ENCODE peak calls at places on chromosome 10, in five cellular contexts. T, C, U, J and E are unnamed samples.

GRCh38 chr10:70634011-70634410 is 31.5 kb upstream of the PRF1 start:
- DNase-seq in T (no peak), C (no peak), U (no peak), J (no peak), E (no peak)

GRCh38 chr10:97771055-97771811 is 566 bp downstream of the SFRP5 start:
- DNase-seq in T (no peak), C (peak; percentile 14), U (no peak), J (no peak), E (no peak)

GRCh38 chr10:70923696-70924095 is 35.3 kb upstream of the PCBD1 start:
- DNase-seq in T (no peak), C (no peak), U (no peak), J (no peak), E (no peak)

GRCh38 chr10:24331457-24331856 is 122.5 kb downstream of the KIAA1217 start:
- DNase-seq in T (peak; percentile 72), C (no peak), U (no peak), J (peak; percentile 64), E (no peak)

GRCh38 chr10:127123626-127124025 is 72.8 kb downstream of the INSYN2A start:
- DNase-seq in T (no peak), C (no peak), U (no peak), J (no peak), E (no peak)

GRCh38 chr10:87678302-87678701 is 18.6 kb downstream of the PAPSS2 start:
- DNase-seq in T (no peak), C (no peak), U (no peak), J (no peak), E (no peak)

GRCh38 chr10:23069019-23069665 is 26.2 kb upstream of the MSRB2 start:
- DNase-seq in T (no peak), C (no peak), U (no peak), J (no peak), E (no peak)

GRCh38 chr10:77086081-77086480 is 551.5 kb downstream of the KCNMA1 start:
- DNase-seq in T (no peak), C (no peak), U (no peak), J (no peak), E (no peak)

GRCh38 chr10:19920075-19920726 is 104.0 kb downstream of the PLXDC2 start:
- DNase-seq in T (no peak), C (no peak), U (no peak), J (no peak), E (no peak)

GRCh38 chr10:89373916-89374711 is 3.7 kb upstream of the IFIT1B start:
- DNase-seq in T (peak; percentile 81), C (no peak), U (peak; percentile 77), J (peak; percentile 85), E (no peak)

GRCh38 chr10:42989481-42989921 is 87.4 kb upstream of the RET start:
- DNase-seq in T (no peak), C (no peak), U (peak; percentile 27), J (no peak), E (peak; percentile 77)

GRCh38 chr10:93261961-93262610 is 188.4 kb downstream of the CYP26A1 start:
- DNase-seq in T (no peak), C (no peak), U (no peak), J (no peak), E (no peak)

GRCh38 chr10:84762754-84763394 is 434.5 kb downstream of the CCSER2 start:
- DNase-seq in T (no peak), C (no peak), U (no peak), J (no peak), E (no peak)

GRCh38 chr10:43228783-43229207 is 38.1 kb downstream of the RASGEF1A start:
- DNase-seq in T (peak; percentile 7), C (no peak), U (peak; percentile 53), J (no peak), E (peak; percentile 67)

GRCh38 chr10:69124558-69125121 is 662 bp downstream of the VPS26A start:
- DNase-seq in T (peak; percentile 72), C (peak; percentile 12), U (peak; percentile 60), J (peak; percentile 67), E (no peak)

GRCh38 chr10:69125554-69125953 is 1.6 kb downstream of the VPS26A start:
- DNase-seq in T (no peak), C (no peak), U (no peak), J (no peak), E (no peak)

GRCh38 chr10:69119896-69120295 is 4.1 kb upstream of the VPS26A start:
- DNase-seq in T (no peak), C (no peak), U (no peak), J (no peak), E (no peak)

GRCh38 chr10:69123747-69124557 is at the start of gene VPS26A:
- DNase-seq in T (peak; percentile 99), C (peak; percentile 98), U (peak; percentile 100), J (peak; percentile 99), E (peak; percentile 99)

DNA sequence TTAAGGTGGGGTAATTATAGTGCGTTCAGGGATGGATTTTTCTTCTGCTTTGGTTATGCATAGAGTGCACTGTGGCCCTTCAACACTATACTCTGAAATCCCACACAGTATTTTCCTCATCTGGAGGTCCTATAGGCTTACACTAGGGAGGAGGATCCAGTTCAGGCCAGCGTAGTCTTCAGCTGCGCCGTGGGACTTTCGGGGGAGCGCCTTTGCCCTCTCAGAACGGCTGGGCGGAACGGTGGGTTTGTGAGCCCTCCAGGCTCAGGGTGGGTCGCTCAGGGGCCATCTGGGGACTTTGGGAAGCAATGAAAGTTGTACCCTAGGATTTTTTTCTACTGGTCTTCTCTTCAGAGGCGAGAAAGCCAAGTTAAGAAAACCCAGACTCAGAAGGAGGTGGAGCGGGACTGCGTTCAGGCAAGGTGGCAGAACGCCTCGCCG is 652 bp upstream of the VPS26A start:
- DNase-seq in T (peak; percentile 65), C (no peak), U (peak; percentile 70), J (no peak), E (no peak)
- TF ChIP-seq CTCF in T (no peak), C (no peak), U (no peak), J (no peak), E (peak; percentile 75)

GRCh38 chr10:44427479-44427878 is 42.6 kb upstream of the CXCL12 start:
- DNase-seq in T (no peak), C (no peak), U (no peak), J (no peak), E (no peak)
- TF ChIP-seq CTCF in T (no peak), C (no peak), U (no peak), J (no peak), E (no peak)

DNA sequence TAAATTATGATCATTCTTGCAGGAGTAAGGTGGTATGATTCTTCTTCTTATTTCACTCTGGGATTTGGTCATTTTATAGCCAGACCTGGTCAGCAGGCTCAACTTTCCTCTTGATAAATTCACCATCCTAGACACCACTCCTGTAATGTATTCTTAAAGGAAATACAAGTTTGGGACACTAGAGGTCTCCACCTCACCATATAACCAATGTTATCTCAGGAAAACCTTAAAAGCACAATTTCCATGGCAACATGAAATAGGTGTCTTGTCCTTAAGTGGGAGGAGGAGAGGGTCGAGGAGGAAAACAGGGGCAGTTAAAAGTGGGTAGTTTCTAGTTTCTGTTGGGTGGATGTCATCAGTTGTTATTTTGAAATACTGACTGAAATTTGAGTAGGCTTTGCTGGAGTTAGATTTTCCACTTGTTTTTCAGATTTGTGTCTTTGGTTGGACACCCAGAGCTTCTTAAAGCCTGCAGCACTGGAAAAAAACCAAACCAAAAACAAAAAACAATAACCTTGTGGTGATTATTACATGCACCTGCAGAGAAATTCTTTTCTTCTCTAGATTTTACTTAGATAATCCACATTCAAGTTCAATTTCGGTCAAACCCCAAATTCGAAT is 163.1 kb downstream of the PRKCQ start:
- DNase-seq in T (no peak), C (peak; percentile 8), U (no peak), J (no peak), E (no peak)
- TF ChIP-seq CTCF in T (peak; percentile 60), C (peak; percentile 85), U (peak; percentile 70), J (peak; percentile 53), E (peak; percentile 90)

DNA sequence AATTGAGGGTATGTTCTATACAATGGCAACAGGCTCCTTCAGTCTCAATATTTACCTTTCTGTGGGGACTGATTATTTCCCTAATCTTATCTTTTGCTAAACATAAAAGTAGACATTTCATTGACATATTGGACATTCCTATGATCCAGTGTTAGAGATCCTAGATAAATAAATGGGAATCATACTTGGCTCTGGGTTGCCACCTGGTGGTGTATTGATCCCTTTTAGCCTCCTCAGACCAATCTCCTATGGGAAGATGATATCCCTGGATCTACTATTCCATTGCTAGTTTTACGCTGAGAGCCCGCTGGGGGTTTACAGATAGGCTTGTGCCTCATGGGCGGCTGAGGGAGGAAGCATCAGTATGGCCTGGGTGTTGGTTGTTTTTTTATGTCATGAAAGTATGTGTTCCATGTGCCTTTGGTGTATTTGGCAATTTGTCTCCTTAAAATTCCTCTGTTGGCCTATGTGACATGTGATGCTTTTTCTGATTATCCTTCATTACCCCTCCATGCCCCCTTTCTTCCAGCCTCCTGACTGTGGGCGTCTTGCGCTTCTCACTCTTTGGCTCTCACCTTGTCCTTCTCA is 18.8 kb downstream of the CELF2 start:
- DNase-seq in T (peak; percentile 67), C (peak; percentile 36), U (no peak), J (no peak), E (no peak)
- TF ChIP-seq CTCF in T (peak; percentile 66), C (peak; percentile 75), U (peak; percentile 56), J (peak; percentile 24), E (peak; percentile 86)

GRCh38 chr10:132397671-132398565 is 918 bp downstream of the PWWP2B start:
- DNase-seq in T (peak; percentile 67), C (no peak), U (peak; percentile 81), J (peak; percentile 52), E (no peak)

GRCh38 chr10:132397036-132397541 is at the start of gene PWWP2B:
- DNase-seq in T (peak; percentile 72), C (no peak), U (peak; percentile 68), J (no peak), E (no peak)

GRCh38 chr10:132394936-132395703 is 1.9 kb upstream of the PWWP2B start:
- DNase-seq in T (no peak), C (no peak), U (peak; percentile 40), J (peak; percentile 29), E (no peak)

GRCh38 chr10:132395704-132396494 is 1.1 kb upstream of the PWWP2B start:
- DNase-seq in T (peak; percentile 82), C (peak; percentile 58), U (peak; percentile 87), J (peak; percentile 71), E (no peak)

DNA sequence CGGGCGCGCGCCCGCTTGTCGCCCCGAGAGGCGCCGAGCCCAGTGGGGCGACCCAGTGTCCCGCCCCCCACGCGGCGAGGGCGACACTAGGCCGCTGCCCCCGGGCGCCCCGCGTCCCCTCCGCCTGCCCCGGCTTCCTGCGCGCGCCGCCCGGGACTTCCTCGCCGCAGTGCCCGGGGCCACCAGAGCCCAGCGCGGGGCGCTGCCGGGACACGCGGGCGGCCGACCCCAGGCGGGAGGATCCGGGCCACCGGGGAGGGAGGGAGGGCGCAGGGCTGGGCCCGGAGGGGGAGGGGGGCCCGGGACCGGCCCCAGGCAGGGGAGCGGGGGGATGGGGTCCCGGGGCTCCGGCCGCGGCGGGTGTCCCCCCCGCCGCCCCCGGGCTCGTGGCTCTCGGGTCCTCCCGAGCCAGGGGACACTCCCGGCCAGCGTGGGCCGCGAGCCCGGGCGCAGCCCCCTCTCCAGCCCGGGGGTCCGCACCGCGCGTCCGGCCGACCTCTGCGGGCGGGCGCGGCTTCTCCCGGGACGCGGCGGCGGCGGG is 435 bp upstream of the PWWP2B start:
- DNase-seq in T (peak; percentile 77), C (peak; percentile 53), U (peak; percentile 72), J (peak; percentile 51), E (no peak)
- TF ChIP-seq CTCF in T (peak; percentile 21), C (peak; percentile 51), U (peak; percentile 24), J (peak; percentile 5), E (peak; percentile 61)

DNA sequence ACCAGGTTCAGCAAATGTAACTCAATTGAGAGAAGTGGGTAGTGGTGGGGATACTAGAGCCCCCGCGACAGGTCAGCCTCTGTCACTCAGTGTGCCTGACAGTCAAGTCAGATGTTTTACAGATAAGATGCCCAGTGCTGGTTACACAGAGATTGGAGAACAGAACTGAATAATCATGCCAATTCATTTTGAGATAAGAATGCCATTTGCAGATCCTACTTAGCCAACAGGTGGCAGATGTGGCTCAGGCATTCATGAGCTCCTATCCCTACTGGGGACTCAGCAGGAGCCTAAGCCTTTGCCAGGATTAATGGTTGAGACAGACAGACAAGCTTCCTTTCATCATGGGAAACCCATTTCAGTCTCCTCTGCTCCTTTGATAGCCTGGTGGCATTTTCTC is 137.8 kb downstream of the MAPK8 start:
- DNase-seq in T (no peak), C (no peak), U (no peak), J (no peak), E (no peak)
- TF ChIP-seq CTCF in T (no peak), C (peak; percentile 20), U (peak; percentile 42), J (no peak), E (peak; percentile 64)